ENCODE peak calls at places on chromosomes 1 and 21, in nine cellular contexts. I is A673; M is cardiac muscle cell; D is OCI-LY7; H is Peyer's patch; T is left ventricle myocardium inferior; G is CD8-positive, alpha-beta T cell; L is upper lobe of right lung; W is thoracic aorta. J is an unnamed sample.

GRCh38 chr1:228236744-228237143 is 28.9 kb downstream of the OBSCN start:
- DNase-seq in I (peak; percentile 58), M (peak; percentile 66), H (peak; percentile 78), D (peak; percentile 56), L (no peak), W (no peak), T (no peak), G (no peak), J (peak; percentile 62)

GRCh38 chr1:24830680-24831272 is 85.5 kb downstream of the CLIC4 start:
- DNase-seq in M (peak; percentile 83), D (peak; percentile 69), W (no peak), I (peak; percentile 82), H (no peak), T (no peak), L (no peak), G (no peak), J (peak; percentile 90)

GRCh38 chr1:12275370-12275769 is 45.5 kb downstream of the VPS13D start:
- DNase-seq in M (peak; percentile 46), T (peak; percentile 28), H (no peak), G (peak; percentile 52), W (no peak), D (peak; percentile 9), I (peak; percentile 38), L (peak; percentile 70), J (peak; percentile 20)

GRCh38 chr1:85585845-85586244 is 5.3 kb downstream of the CCN1 start:
- DNase-seq in D (no peak), G (no peak), H (no peak), M (peak; percentile 88), W (no peak), L (no peak), T (no peak), I (no peak), J (no peak)

GRCh38 chr1:193019442-193020026 is 39.6 kb downstream of the UCHL5 start:
- DNase-seq in T (no peak), H (no peak), L (no peak), G (no peak), W (no peak), D (peak; percentile 60), M (peak; percentile 82), I (peak; percentile 73), J (peak; percentile 76)

GRCh38 chr21:45724345-45724961 is 80.9 kb downstream of the PCBP3 start:
- DNase-seq in G (no peak), L (no peak), W (no peak), H (no peak), M (no peak), I (peak; percentile 39), D (no peak), T (peak; percentile 35), J (no peak)

GRCh38 chr1:1213153-1213918 is 617 bp downstream of the TNFRSF4 start:
- DNase-seq in D (no peak), M (no peak), I (no peak), L (no peak), G (no peak), H (peak; percentile 74), W (no peak), T (peak; percentile 15), J (no peak)

GRCh38 chr1:202807926-202808757 is at the start of gene KDM5B:
- DNase-seq in L (peak; percentile 87), W (no peak), G (peak; percentile 76), H (peak; percentile 86), T (peak; percentile 75), D (no peak), M (peak; percentile 89), I (peak; percentile 71), J (peak; percentile 59)

GRCh38 chr1:155052412-155053400 is 1.6 kb downstream of the ADAM15 start:
- DNase-seq in W (no peak), L (no peak), M (no peak), I (no peak), D (peak; percentile 48), T (peak; percentile 67), H (peak; percentile 76), G (no peak), J (peak; percentile 59)

GRCh38 chr1:114262314-114262960 is 108.8 kb upstream of the SYT6 start:
- DNase-seq in I (no peak), H (no peak), L (no peak), D (no peak), T (no peak), G (no peak), M (no peak), W (no peak), J (no peak)

DNA sequence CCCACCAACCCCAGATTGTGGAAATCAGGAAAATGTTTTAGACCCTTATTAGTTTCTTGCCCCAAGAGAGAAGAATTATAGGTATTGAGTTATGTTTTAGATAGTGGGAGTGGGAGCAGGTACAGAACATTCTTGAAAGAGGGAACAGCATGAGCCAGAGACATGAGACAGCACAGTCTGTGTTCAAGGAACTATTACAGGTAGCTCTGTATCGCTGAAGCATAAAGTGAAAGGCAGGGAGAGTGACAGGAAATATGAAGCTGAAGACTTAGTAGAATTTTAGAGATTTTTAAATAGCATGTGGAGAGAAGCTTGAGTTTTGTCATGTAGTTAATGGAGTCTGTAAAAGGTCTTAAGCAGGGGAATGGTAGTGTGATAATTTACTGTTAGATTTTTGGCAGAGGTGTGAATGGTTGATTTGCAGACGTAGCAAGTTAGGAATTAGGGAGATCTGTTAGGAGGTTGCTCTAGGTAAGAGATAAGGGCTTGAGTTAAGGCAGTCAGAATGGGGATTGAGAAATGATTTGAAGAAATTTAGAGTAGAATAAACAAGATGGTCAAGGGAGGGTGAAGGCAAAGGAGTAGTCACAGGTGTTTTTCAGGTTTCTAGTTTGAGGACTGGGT is 11.6 kb downstream of the SUCO start:
- DNase-seq in G (no peak), M (no peak), T (no peak), H (no peak), W (no peak), I (no peak), L (no peak), D (peak; percentile 19), J (no peak)
- H3K4me1 ChIP-seq in G (peaks cover 33% of the 10 kb centered on the region), M (peaks cover 49% of the 10 kb centered on the region), T (peaks cover 90% of the 10 kb centered on the region), H (peaks cover under 1% of the 10 kb centered on the region), W (peaks cover 14% of the 10 kb centered on the region), I (peaks cover 21% of the 10 kb centered on the region), L (peaks cover 29% of the 10 kb centered on the region), D (peaks cover 31% of the 10 kb centered on the region), J (peaks cover 18% of the 10 kb centered on the region)

GRCh38 chr1:207814469-207814868 is 62.6 kb downstream of the CD46 start:
- DNase-seq in I (no peak), T (no peak), H (peak; percentile 34), L (no peak), M (no peak), W (no peak), D (no peak), G (no peak), J (no peak)
- H3K4me1 ChIP-seq in I (no peaks in the 10 kb centered on the region), T (peaks cover 97% of the 10 kb centered on the region), H (peaks cover 72% of the 10 kb centered on the region), L (peaks cover 97% of the 10 kb centered on the region), M (peaks cover 7% of the 10 kb centered on the region), W (peaks cover 93% of the 10 kb centered on the region), D (no peaks in the 10 kb centered on the region), G (peaks cover 25% of the 10 kb centered on the region), J (peaks cover 34% of the 10 kb centered on the region)

DNA sequence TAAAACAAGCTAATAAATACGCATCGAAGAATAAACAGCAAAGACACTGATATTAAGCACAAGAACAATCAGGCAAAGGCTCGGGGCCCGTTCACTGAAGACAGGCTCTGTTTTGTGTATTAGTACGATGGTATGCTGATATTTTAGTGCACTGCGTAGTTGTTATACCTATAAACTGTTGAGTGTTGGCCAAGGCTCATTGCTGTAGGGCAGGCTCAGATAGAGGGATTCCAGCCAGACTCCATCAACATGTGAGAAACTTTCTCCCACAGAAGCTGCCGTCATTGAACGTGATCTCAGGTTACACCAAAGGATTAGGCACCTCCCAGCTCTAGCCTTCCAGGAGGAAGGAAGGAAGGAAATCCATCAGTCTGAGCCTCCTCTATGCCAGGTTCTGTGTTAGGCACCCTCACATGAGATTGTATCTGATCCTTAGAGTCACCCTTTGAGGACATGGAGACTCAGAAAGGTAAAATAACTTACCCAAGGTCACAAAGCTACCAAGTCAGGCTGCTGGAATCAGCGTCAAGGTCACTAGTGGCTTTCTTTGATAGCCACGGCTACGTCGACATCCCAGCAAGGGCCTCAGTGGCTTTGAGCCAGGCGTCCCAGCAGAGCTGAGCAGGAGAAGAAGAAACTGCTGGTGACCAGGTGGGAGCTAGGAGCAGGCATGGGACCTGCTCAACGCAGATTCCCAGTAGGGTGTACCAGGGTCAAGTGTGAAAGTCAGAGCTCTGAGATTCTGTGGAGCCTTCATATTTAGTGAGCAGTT is 14.8 kb downstream of the BCAR3 start:
- DNase-seq in G (no peak), T (no peak), M (peak; percentile 54), H (no peak), W (no peak), I (peak; percentile 47), D (no peak), L (no peak), J (peak; percentile 81)
- H3K4me1 ChIP-seq in G (no peaks in the 10 kb centered on the region), T (peaks cover 100% of the 10 kb centered on the region), M (peaks cover 16% of the 10 kb centered on the region), H (peaks cover 23% of the 10 kb centered on the region), W (peaks cover 64% of the 10 kb centered on the region), I (no peaks in the 10 kb centered on the region), D (no peaks in the 10 kb centered on the region), L (peaks cover 59% of the 10 kb centered on the region), J (peaks cover 90% of the 10 kb centered on the region)

GRCh38 chr1:2525896-2526823 is at the start of gene PANK4:
- DNase-seq in D (peak; percentile 96), T (peak; percentile 93), L (peak; percentile 97), I (peak; percentile 97), G (peak; percentile 92), M (peak; percentile 96), W (peak; percentile 86), H (peak; percentile 97), J (peak; percentile 84)

GRCh38 chr1:2525524-2525895 is 886 bp downstream of the PANK4 start:
- DNase-seq in W (no peak), I (no peak), L (no peak), M (no peak), H (no peak), T (no peak), G (no peak), D (no peak), J (no peak)

GRCh38 chr1:2523191-2523890 is 3.1 kb downstream of the PANK4 start:
- DNase-seq in W (no peak), I (no peak), L (no peak), T (no peak), G (peak; percentile 81), H (no peak), M (no peak), D (no peak), J (no peak)

GRCh38 chr1:2522230-2522629 is 4.2 kb downstream of the PANK4 start:
- DNase-seq in T (no peak), G (no peak), W (no peak), M (no peak), D (no peak), I (no peak), L (no peak), H (no peak), J (no peak)

DNA sequence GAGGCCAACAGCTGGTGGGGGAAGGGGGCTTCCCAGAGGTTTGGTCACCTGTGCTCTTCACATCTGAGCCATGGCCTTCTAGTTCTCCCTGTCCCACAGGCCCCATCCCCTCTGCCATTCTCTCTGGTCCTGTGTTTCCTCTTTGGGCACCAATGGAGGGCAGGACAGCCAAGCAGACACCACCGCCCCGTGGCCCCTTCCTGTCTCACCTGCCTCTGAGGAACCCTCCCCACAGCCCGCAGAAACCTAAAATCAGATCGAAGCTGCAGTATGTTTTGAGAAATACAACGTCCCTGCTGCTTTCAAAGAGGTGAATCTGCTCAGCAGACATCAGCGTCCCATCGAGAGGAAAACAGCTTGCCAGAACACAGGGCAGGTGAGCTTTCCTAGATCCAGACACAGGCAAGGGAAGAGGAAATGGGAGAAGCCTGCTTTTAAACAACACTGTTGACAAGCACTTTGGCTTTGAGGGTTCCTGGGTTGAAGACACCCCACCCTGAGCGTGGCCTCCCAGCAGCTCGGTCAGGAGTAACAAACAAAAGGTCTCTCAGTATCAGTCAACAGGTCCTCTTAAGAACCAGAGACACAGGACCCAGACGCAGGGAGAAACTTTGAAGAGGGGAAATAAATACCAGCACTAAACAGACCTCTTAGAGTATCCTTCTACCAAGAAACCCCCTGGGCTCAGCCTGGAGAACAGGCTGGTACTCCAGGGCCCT is 2.3 kb downstream of the PANK4 start:
- DNase-seq in I (no peak), T (no peak), G (peak; percentile 85), M (no peak), D (no peak), W (no peak), L (no peak), H (peak; percentile 78), J (no peak)
- H3K4me1 ChIP-seq in I (peaks cover 11% of the 10 kb centered on the region), T (peaks cover 70% of the 10 kb centered on the region), G (peaks cover 56% of the 10 kb centered on the region), M (peaks cover 30% of the 10 kb centered on the region), D (peaks cover 26% of the 10 kb centered on the region), W (peaks cover 47% of the 10 kb centered on the region), L (peaks cover 41% of the 10 kb centered on the region), H (peaks cover 43% of the 10 kb centered on the region), J (peaks cover 17% of the 10 kb centered on the region)